ENCODE peak calls at places on chromosome 5, in ten cellular contexts. T is left colon, Y is AG04450, D is HuH-7, A is IMR-90, P is fibroblast of villous mesenchyme, M is LoVo, C is colonic mucosa, S is breast epithelium, I is globus pallidus. J is an unnamed sample.

GRCh38 chr5:76291305-76292077 is 111.6 kb upstream of the IQGAP2 start:
- DNase-seq in Y (no peak), S (peak; percentile 23), I (no peak), P (no peak), D (no peak), M (no peak), C (no peak), A (no peak), T (no peak), J (no peak)

GRCh38 chr5:73215525-73215890 is 42.5 kb downstream of the TMEM174 start:
- DNase-seq in D (no peak), A (no peak), M (no peak), I (no peak), C (no peak), Y (no peak), P (no peak), T (no peak), S (no peak), J (no peak)

GRCh38 chr5:68371607-68372006 is 156.1 kb downstream of the PIK3R1 start:
- DNase-seq in I (no peak), A (no peak), S (no peak), D (no peak), M (no peak), Y (no peak), P (no peak), C (no peak), T (no peak), J (no peak)

GRCh38 chr5:140875085-140876065 is at the start of gene PCDHA12:
- DNase-seq in A (no peak), S (no peak), M (no peak), C (no peak), T (no peak), I (no peak), P (no peak), Y (no peak), D (no peak), J (no peak)

GRCh38 chr5:43075319-43076293 is 35.5 kb upstream of the ANXA2R start:
- DNase-seq in T (no peak), Y (no peak), D (no peak), M (no peak), C (no peak), P (peak; percentile 57), I (no peak), A (no peak), S (no peak), J (no peak)

GRCh38 chr5:179679014-179679674 is 1.7 kb downstream of the CBY3 start:
- DNase-seq in T (peak; percentile 84), P (peak; percentile 72), I (peak; percentile 59), D (no peak), Y (no peak), A (peak; percentile 40), C (peak; percentile 79), M (no peak), S (peak; percentile 77), J (peak; percentile 64)

GRCh38 chr5:179421156-179421895 is 76.1 kb upstream of the ADAMTS2 start:
- DNase-seq in Y (no peak), D (no peak), P (no peak), C (no peak), A (no peak), S (no peak), M (no peak), T (no peak), I (no peak), J (no peak)

GRCh38 chr5:30100929-30101328 is 1092.6 kb upstream of the CDH6 start:
- DNase-seq in Y (no peak), T (no peak), C (no peak), A (no peak), M (no peak), P (no peak), I (no peak), D (no peak), S (no peak), J (no peak)

GRCh38 chr5:151904921-151905320 is 19.7 kb downstream of the GLRA1 start:
- DNase-seq in D (no peak), Y (no peak), T (no peak), P (no peak), M (no peak), C (no peak), A (no peak), S (no peak), I (no peak), J (peak; percentile 54)

GRCh38 chr5:172492991-172493390 is 38.7 kb upstream of the SH3PXD2B start:
- DNase-seq in C (peak; percentile 15), Y (no peak), D (no peak), I (no peak), M (no peak), S (no peak), T (no peak), P (no peak), A (no peak), J (no peak)

GRCh38 chr5:819078-819477 is 31.7 kb downstream of the ZDHHC11 start:
- DNase-seq in T (no peak), S (no peak), I (no peak), D (no peak), Y (no peak), P (no peak), A (no peak), C (no peak), M (no peak), J (no peak)

GRCh38 chr5:96146675-96147074 is 185.0 kb upstream of the ELL2 start:
- DNase-seq in A (peak; percentile 95), C (no peak), I (peak; percentile 63), P (peak; percentile 89), D (no peak), Y (peak; percentile 82), M (no peak), S (no peak), T (no peak), J (peak; percentile 93)

GRCh38 chr5:94908889-94909480 is 290.5 kb downstream of the SLF1 start:
- DNase-seq in C (no peak), S (no peak), Y (peak; percentile 8), M (peak; percentile 42), D (peak; percentile 8), A (peak; percentile 37), T (no peak), I (peak; percentile 11), P (peak; percentile 48), J (peak; percentile 66)

GRCh38 chr5:1226231-1226630 is 1.1 kb downstream of the SLC6A18 start:
- DNase-seq in A (no peak), S (no peak), Y (no peak), M (no peak), P (no peak), C (no peak), D (no peak), I (no peak), T (no peak), J (no peak)

GRCh38 chr5:141825836-141826560 is 52.2 kb downstream of the PCDH1 start:
- DNase-seq in Y (no peak), D (peak; percentile 33), C (no peak), M (no peak), P (peak; percentile 4), T (no peak), A (no peak), S (no peak), I (no peak), J (no peak)

GRCh38 chr5:129382921-129383672 is 77.0 kb upstream of the ADAMTS19 start:
- DNase-seq in A (peak; percentile 31), S (no peak), D (no peak), M (no peak), I (no peak), P (peak; percentile 78), C (no peak), T (no peak), Y (no peak), J (peak; percentile 20)

GRCh38 chr5:91150189-91150588 is 232.9 kb downstream of the ARRDC3 start:
- DNase-seq in A (no peak), I (no peak), Y (no peak), P (no peak), C (no peak), M (peak; percentile 6), T (no peak), D (no peak), S (no peak), J (peak; percentile 3)

GRCh38 chr5:132024789-132025402 is 13.4 kb upstream of the ACSL6 start:
- DNase-seq in T (no peak), Y (no peak), I (no peak), A (no peak), D (no peak), C (no peak), P (no peak), M (no peak), S (no peak), J (no peak)

GRCh38 chr5:121640298-121640697 is 211.4 kb upstream of the FTMT start:
- DNase-seq in P (no peak), C (no peak), D (no peak), Y (no peak), M (no peak), S (no peak), A (no peak), T (no peak), I (no peak), J (no peak)

GRCh38 chr5:9440517-9440916 is 105.4 kb downstream of the SEMA5A start:
- DNase-seq in T (no peak), Y (no peak), S (no peak), D (no peak), M (no peak), A (peak; percentile 77), P (peak; percentile 30), I (no peak), C (no peak), J (peak; percentile 37)